ENCODE peak calls at places on chromosomes 13 and 19, in nine cellular contexts. R is kidney epithelial cell, W is uterus, Y is foreskin fibroblast, X is AG09319, L is nephron progenitor cell, Z is spleen, O is HL-60, B is RWPE1. M is an unnamed sample.

GRCh38 chr13:40790232-40790631 is 821 bp downstream of the SLC25A15 start:
- DNase-seq in Y (no peak), Z (no peak), B (no peak), W (no peak), L (no peak), R (no peak), O (no peak), X (no peak), M (no peak)

GRCh38 chr19:55460670-55461258 is 678 bp downstream of the ISOC2 start:
- DNase-seq in B (peak), R (no peak), X (peak), Y (peak), Z (peak), O (no peak), L (peak), W (peak), M (peak)

GRCh38 chr19:4012975-4013634 is 5.6 kb downstream of the PIAS4 start:
- DNase-seq in X (no peak), O (no peak), Z (no peak), R (no peak), B (no peak), W (no peak), Y (no peak), L (no peak), M (no peak)

GRCh38 chr13:30415430-30416030 is 6.8 kb upstream of the UBE2L5 start:
- DNase-seq in Y (peak), O (no peak), X (no peak), Z (no peak), R (no peak), B (no peak), W (no peak), L (no peak), M (no peak)

GRCh38 chr13:48072304-48072703 is 22.6 kb downstream of the MED4 start:
- DNase-seq in Y (no peak), L (no peak), O (no peak), Z (no peak), B (peak), X (no peak), W (no peak), R (no peak), M (no peak)

GRCh38 chr19:38679839-38680238 is 32.4 kb downstream of the ACTN4 start:
- DNase-seq in X (no peak), Y (no peak), Z (no peak), L (no peak), B (no peak), O (no peak), R (no peak), W (no peak), M (no peak)

GRCh38 chr13:113192902-113193301 is 15.6 kb downstream of the PCID2 start:
- DNase-seq in R (no peak), Y (peak), B (peak), Z (no peak), O (no peak), W (no peak), L (no peak), X (no peak), M (no peak)

GRCh38 chr19:12703056-12703455 is 6.6 kb upstream of the FBXW9 start:
- DNase-seq in W (no peak), Y (peak), B (peak), Z (no peak), R (no peak), O (no peak), L (peak), X (no peak), M (no peak)

GRCh38 chr19:56258272-56258671 is 14.3 kb upstream of the EDDM13 start:
- DNase-seq in X (no peak), Y (no peak), O (no peak), R (no peak), Z (no peak), B (no peak), L (no peak), W (no peak), M (no peak)

GRCh38 chr13:37443538-37443937 is 155.0 kb downstream of the POSTN start:
- DNase-seq in L (no peak), B (no peak), R (peak), Y (peak), Z (no peak), O (no peak), X (peak), W (no peak), M (no peak)

GRCh38 chr19:47156861-47157454 is 26.3 kb downstream of the SAE1 start:
- DNase-seq in Z (no peak), W (no peak), L (no peak), R (no peak), B (no peak), X (no peak), Y (peak), O (no peak), M (no peak)

GRCh38 chr19:38039966-38040365 is 133.0 kb downstream of the SIPA1L3 start:
- DNase-seq in B (peak), R (peak), Z (no peak), X (no peak), W (no peak), Y (peak), O (no peak), L (no peak), M (no peak)

GRCh38 chr13:49584771-49585182 is 581 bp downstream of the RCBTB1 start:
- DNase-seq in O (no peak), B (no peak), R (no peak), X (no peak), L (no peak), W (no peak), Y (peak), Z (no peak), M (no peak)

GRCh38 chr19:3632739-3633558 is 6.4 kb upstream of the CACTIN start:
- DNase-seq in B (no peak), O (no peak), Y (no peak), L (no peak), R (no peak), Z (no peak), X (no peak), W (no peak), M (no peak)

GRCh38 chr19:1373534-1374249 is 10.0 kb upstream of the NDUFS7 start:
- DNase-seq in O (no peak), Z (peak), L (no peak), Y (peak), W (no peak), B (no peak), X (no peak), R (no peak), M (no peak)

GRCh38 chr19:47660435-47660832 is 51.5 kb downstream of the BICRA start:
- DNase-seq in Z (no peak), X (no peak), R (no peak), Y (no peak), O (no peak), B (peak), L (no peak), W (no peak), M (no peak)

GRCh38 chr13:42177189-42177588 is 94.8 kb upstream of the AKAP11 start:
- DNase-seq in X (no peak), Z (no peak), Y (no peak), L (no peak), W (no peak), R (no peak), B (no peak), O (no peak), M (no peak)

GRCh38 chr19:58097783-58098681 is at the start of gene ZSCAN18:
- DNase-seq in Y (peak), X (peak), R (peak), W (peak), L (peak), B (peak), O (peak), Z (peak), M (peak)

GRCh38 chr13:79837741-79838450 is 356.9 kb downstream of the NDFIP2 start:
- DNase-seq in O (no peak), Z (no peak), Y (peak), L (no peak), X (no peak), R (peak), W (no peak), B (no peak), M (no peak)

GRCh38 chr13:29857089-29857488 is 6.7 kb upstream of the UBL3 start:
- DNase-seq in O (no peak), Y (no peak), B (no peak), L (no peak), X (no peak), R (no peak), W (no peak), Z (no peak), M (no peak)

GRCh38 chr13:93730780-93731179 is 504.2 kb downstream of the GPC6 start:
- DNase-seq in L (no peak), W (no peak), R (no peak), Y (peak), O (no peak), Z (no peak), B (no peak), X (no peak), M (no peak)

GRCh38 chr19:17953869-17954268 is 13.0 kb upstream of the KCNN1 start:
- DNase-seq in W (no peak), L (no peak), O (no peak), X (no peak), R (no peak), Z (no peak), B (no peak), Y (no peak), M (no peak)

GRCh38 chr19:40422428-40423226 is 3.2 kb downstream of the SERTAD1 start:
- DNase-seq in X (no peak), L (no peak), B (no peak), Y (no peak), W (no peak), O (no peak), Z (peak), R (no peak), M (no peak)

GRCh38 chr19:47152632-47153031 is 22.0 kb downstream of the SAE1 start:
- DNase-seq in B (peak), Z (no peak), Y (no peak), L (no peak), O (no peak), X (no peak), R (no peak), W (no peak), M (no peak)

GRCh38 chr13:51912511-51913225 is 50.9 kb downstream of the CCDC70 start:
- DNase-seq in Z (no peak), B (no peak), W (no peak), Y (no peak), O (no peak), R (no peak), X (no peak), L (no peak), M (no peak)

GRCh38 chr13:51916419-51916818 is 54.6 kb downstream of the CCDC70 start:
- DNase-seq in X (no peak), Y (no peak), W (no peak), Z (no peak), B (no peak), L (no peak), R (no peak), O (no peak), M (no peak)

GRCh38 chr13:51912091-51912490 is 50.3 kb downstream of the CCDC70 start:
- DNase-seq in O (no peak), Z (no peak), B (no peak), X (no peak), Y (no peak), L (no peak), W (no peak), R (no peak), M (no peak)

GRCh38 chr13:51914137-51914493 is 52.3 kb downstream of the CCDC70 start:
- DNase-seq in O (no peak), B (no peak), L (no peak), Y (no peak), W (no peak), X (no peak), R (no peak), Z (no peak), M (no peak)

GRCh38 chr13:51913421-51914136 is 51.8 kb downstream of the CCDC70 start:
- DNase-seq in O (no peak), W (no peak), Z (no peak), X (no peak), L (no peak), Y (peak), R (no peak), B (no peak), M (peak)
- TF ChIP-seq CTCF in O (no peak), W (no peak), Z (no peak), X (no peak), L (no peak), Y (peak), R (no peak), B (no peak), M (no peak)

GRCh38 chr19:41641879-41642485 is 15.1 kb upstream of the CEACAM4 start:
- DNase-seq in W (no peak), O (peak), Z (no peak), R (no peak), X (peak), Y (peak), L (peak), B (peak), M (peak)

GRCh38 chr19:41638624-41639023 is 11.8 kb upstream of the CEACAM4 start:
- DNase-seq in Z (no peak), B (no peak), Y (no peak), O (peak), R (no peak), X (no peak), W (no peak), L (no peak), M (no peak)

GRCh38 chr19:41637484-41637883 is 10.6 kb upstream of the CEACAM4 start:
- DNase-seq in X (no peak), O (peak), B (no peak), L (no peak), Y (no peak), R (no peak), W (no peak), Z (no peak), M (no peak)
- TF ChIP-seq CTCF in X (no peak), O (no peak), B (no peak), L (no peak), Y (no peak), R (no peak), W (no peak), Z (no peak), M (no peak)

GRCh38 chr13:43239441-43239840 is 216.1 kb downstream of the DNAJC15 start:
- DNase-seq in R (no peak), L (no peak), O (no peak), Z (no peak), W (no peak), Y (peak), B (no peak), X (no peak), M (no peak)

GRCh38 chr13:43240278-43240677 is 216.9 kb downstream of the DNAJC15 start:
- DNase-seq in W (no peak), Y (no peak), Z (no peak), X (no peak), R (no peak), L (no peak), O (no peak), B (no peak), M (no peak)

GRCh38 chr13:43237616-43238015 is 214.2 kb downstream of the DNAJC15 start:
- DNase-seq in R (no peak), X (no peak), O (no peak), Y (peak), B (no peak), Z (no peak), L (no peak), W (no peak), M (no peak)

GRCh38 chr13:43235028-43235427 is 211.6 kb downstream of the DNAJC15 start:
- DNase-seq in Z (no peak), O (no peak), L (no peak), W (no peak), Y (peak), X (no peak), R (no peak), B (no peak), M (no peak)

DNA sequence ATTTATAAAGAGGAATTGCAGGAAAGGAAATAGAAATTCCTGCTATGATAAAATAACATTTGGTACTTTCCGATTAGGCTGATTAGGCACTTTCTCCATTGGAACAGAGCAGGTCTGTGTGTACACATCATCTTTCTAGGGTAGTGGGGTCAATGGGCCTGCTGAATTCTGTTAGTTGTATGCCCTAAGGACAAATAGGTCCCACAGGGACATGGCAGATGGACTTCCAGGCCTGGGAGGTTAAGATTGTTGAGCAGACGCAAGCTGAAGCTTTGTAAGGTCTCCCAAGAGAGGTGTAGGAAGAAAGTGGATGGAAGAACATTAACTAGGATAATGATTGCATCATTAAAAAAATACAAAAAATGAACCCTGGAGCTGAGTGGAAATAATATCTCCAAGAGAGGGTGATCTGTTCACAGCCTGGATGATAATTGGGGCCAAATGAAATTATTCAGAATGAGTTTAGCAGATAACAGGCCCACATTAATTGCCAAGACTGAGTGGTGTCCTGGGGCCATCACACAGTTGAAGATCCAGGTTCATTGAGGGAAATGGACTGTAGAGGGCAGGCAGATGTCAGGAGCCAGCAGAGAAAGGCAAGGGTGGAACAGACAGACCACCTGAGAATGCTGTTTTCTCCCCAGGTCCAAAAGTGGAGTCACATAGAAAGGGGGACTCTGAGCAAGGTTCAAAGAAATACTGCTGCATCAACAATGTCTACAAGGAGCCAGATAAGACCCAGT is 215.1 kb downstream of the DNAJC15 start:
- DNase-seq in Y (no peak), X (no peak), R (no peak), W (no peak), O (no peak), Z (no peak), L (no peak), B (no peak), M (no peak)
- TF ChIP-seq CTCF in Y (no peak), X (no peak), R (no peak), W (no peak), O (no peak), Z (no peak), L (no peak), B (no peak), M (no peak)

GRCh38 chr13:111502957-111503356 is 182.5 kb downstream of the TEX29 start:
- DNase-seq in W (no peak), Z (no peak), R (no peak), L (no peak), B (no peak), X (no peak), Y (no peak), O (no peak), M (no peak)
- TF ChIP-seq CTCF in W (no peak), Z (no peak), R (no peak), L (no peak), B (no peak), X (no peak), Y (no peak), O (no peak), M (no peak)

DNA sequence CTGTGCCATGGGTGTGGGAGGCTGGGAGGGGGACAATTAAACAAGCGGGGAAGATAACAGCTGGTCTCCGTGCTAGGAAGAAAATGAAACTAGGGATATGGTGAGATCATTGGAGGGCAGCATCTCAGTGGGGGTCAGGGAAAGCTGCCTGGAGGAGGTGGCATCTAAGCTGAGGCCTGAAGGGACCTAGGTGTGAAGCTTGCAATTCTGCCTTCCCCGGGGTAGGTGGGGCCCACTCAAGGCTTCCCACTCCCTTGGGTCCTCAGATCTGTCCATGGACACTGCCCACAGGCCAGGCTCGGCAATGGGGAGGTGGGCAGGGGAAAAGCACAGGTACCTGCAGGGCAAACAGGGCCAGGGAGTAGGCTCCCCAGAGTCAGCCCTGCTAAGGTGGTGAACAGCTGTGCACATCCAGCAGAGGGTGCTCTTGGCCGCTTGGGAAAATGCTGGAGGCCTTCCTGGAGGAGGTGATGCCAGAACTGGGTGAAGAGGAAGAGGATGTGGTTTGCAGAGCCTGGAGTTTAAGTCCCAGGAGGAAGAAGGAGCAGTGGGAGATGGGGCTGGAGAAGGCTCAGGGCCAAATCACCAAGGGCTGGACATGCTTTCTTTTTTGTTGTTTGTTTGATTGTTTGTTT is 25.7 kb upstream of the CCNE1 start:
- DNase-seq in B (no peak), X (no peak), W (no peak), L (no peak), R (no peak), O (peak), Z (no peak), Y (no peak), M (no peak)
- TF ChIP-seq CTCF in B (no peak), X (no peak), W (no peak), L (no peak), R (no peak), O (no peak), Z (no peak), Y (no peak), M (peak)

GRCh38 chr13:45473627-45474026 is 8.9 kb downstream of the COG3 start:
- DNase-seq in W (no peak), Y (no peak), O (no peak), X (no peak), R (no peak), L (no peak), Z (no peak), B (no peak), M (no peak)
- TF ChIP-seq CTCF in W (no peak), Y (no peak), O (no peak), X (no peak), R (no peak), L (peak), Z (no peak), B (no peak), M (peak)

DNA sequence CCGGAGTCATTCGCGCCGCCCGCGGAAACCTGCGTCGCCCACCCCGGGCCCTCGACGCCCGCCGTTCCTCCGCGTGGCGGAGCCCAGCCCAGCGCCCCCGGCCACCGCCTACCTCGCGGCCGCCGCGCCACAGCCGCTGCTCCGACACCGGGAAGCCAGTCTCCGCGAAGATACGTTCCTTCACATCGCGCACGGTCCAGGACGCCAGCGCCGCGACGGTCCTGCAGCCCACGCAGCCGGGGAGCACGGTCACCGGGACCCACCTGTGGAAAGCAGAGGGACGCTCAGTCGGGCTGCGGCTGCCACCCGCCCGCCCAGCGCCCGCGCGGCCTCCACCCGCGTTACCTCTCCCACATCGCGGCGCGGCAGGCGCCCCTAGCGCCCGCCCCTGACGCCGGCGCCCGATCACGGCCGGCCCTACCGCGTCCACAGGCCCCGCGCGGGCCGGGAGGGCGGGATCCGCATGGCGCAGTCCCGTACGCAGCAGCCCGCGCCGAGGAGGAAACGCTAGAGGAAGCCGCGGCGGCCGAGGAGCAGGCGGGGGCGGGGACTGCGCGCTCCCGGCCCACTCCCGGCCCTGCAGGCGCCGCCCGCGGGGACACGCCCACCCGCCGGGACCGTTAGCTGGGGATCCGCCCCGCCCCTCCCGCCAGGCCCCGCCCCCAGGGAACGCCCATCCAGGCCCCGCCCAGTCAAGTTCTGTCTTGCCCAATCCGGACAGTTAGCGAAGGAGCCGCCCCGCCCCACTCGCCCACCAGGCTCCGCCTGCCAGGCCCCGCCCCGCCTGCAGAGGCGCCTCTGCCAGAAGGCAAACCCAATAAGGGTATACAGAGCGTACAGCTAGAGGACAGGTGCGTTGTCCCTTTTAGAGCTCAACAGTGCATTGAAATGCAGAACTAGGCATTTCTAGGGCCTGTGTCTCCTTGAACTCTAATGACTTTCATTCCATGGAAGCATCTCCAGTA is 58.2 kb downstream of the SACS start:
- DNase-seq in Z (peak), R (peak), O (peak), Y (peak), L (peak), B (peak), X (peak), W (peak), M (peak)
- TF ChIP-seq CTCF in Z (peak), R (no peak), O (no peak), Y (no peak), L (no peak), B (peak), X (no peak), W (peak), M (peak)

GRCh38 chr19:32437096-32437495 is 31.5 kb downstream of the DPY19L3 start:
- DNase-seq in Z (no peak), L (no peak), Y (no peak), W (no peak), B (no peak), R (no peak), O (no peak), X (no peak), M (no peak)
- TF ChIP-seq CTCF in Z (no peak), L (no peak), Y (no peak), W (no peak), B (no peak), R (no peak), O (no peak), X (no peak), M (no peak)

M was measured in endothelial cell.